ENCODE peak calls at places on chromosome 16, in eight cellular contexts. Q, G, E, Y, F, H, I and L are unnamed samples.

GRCh38 chr16:20966746-20967145 is 66.2 kb downstream of the LYRM1 start:
- DNase-seq in Q (no peak), G (no peak), E (no peak), Y (no peak), F (no peak), H (no peak), I (no peak), L (no peak)

GRCh38 chr16:53611151-53611802 is 92.4 kb downstream of the RPGRIP1L start:
- DNase-seq in Q (peak), G (no peak), E (no peak), Y (no peak), F (no peak), H (no peak), I (no peak), L (no peak)

GRCh38 chr16:868846-869822 is 68.6 kb upstream of the GNG13 start:
- DNase-seq in Q (no peak), G (no peak), E (peak), Y (no peak), F (no peak), H (no peak), I (no peak), L (no peak)

GRCh38 chr16:85402910-85403692 is 210.0 kb upstream of the GSE1 start:
- DNase-seq in Q (no peak), G (no peak), E (peak), Y (no peak), F (no peak), H (peak), I (peak), L (peak)

GRCh38 chr16:633336-634050 is 2.6 kb downstream of the METTL26 start:
- DNase-seq in Q (no peak), G (no peak), E (peak), Y (no peak), F (no peak), H (no peak), I (no peak), L (no peak)

GRCh38 chr16:87252269-87252970 is 64.8 kb downstream of the C16orf95 start:
- DNase-seq in Q (no peak), G (no peak), E (no peak), Y (no peak), F (no peak), H (no peak), I (no peak), L (peak)

GRCh38 chr16:79316004-79316458 is 284.5 kb downstream of the MAF start:
- DNase-seq in Q (no peak), G (no peak), E (no peak), Y (no peak), F (no peak), H (no peak), I (no peak), L (no peak)

GRCh38 chr16:88988980-88989791 is 12.2 kb upstream of the CBFA2T3 start:
- DNase-seq in Q (peak), G (no peak), E (peak), Y (no peak), F (no peak), H (no peak), I (no peak), L (no peak)

GRCh38 chr16:4944333-4945281 is 7.7 kb upstream of the PPL start:
- DNase-seq in Q (peak), G (peak), E (peak), Y (peak), F (peak), H (peak), I (peak), L (peak)

GRCh38 chr16:48392407-48392806 is 7.2 kb upstream of the SIAH1 start:
- DNase-seq in Q (no peak), G (no peak), E (no peak), Y (no peak), F (no peak), H (no peak), I (no peak), L (no peak)

GRCh38 chr16:3454093-3454492 is 10.6 kb downstream of the NAA60 start:
- DNase-seq in Q (no peak), G (no peak), E (no peak), Y (no peak), F (no peak), H (no peak), I (no peak), L (no peak)

GRCh38 chr16:29729116-29729521 is 16.7 kb downstream of the C16orf54 start:
- DNase-seq in Q (peak), G (peak), E (no peak), Y (peak), F (no peak), H (peak), I (peak), L (no peak)

GRCh38 chr16:57834936-57835335 is 32.6 kb upstream of the KIFC3 start:
- DNase-seq in Q (no peak), G (no peak), E (no peak), Y (no peak), F (no peak), H (peak), I (no peak), L (no peak)

GRCh38 chr16:67039260-67040020 is 10.5 kb downstream of the CBFB start:
- DNase-seq in Q (no peak), G (no peak), E (no peak), Y (no peak), F (no peak), H (peak), I (no peak), L (no peak)

GRCh38 chr16:89917773-89918452 is 749 bp upstream of the MC1R start:
- DNase-seq in Q (peak), G (peak), E (peak), Y (peak), F (peak), H (peak), I (peak), L (peak)

GRCh38 chr16:89346869-89347268 is 129.4 kb downstream of the ZNF778 start:
- DNase-seq in Q (no peak), G (no peak), E (peak), Y (no peak), F (no peak), H (no peak), I (no peak), L (no peak)

GRCh38 chr16:72434159-72434558 is 262.2 kb upstream of the PMFBP1 start:
- DNase-seq in Q (no peak), G (peak), E (no peak), Y (peak), F (peak), H (peak), I (peak), L (no peak)

GRCh38 chr16:57013268-57013667 is 23.9 kb downstream of the NLRC5 start:
- DNase-seq in Q (no peak), G (no peak), E (no peak), Y (no peak), F (no peak), H (no peak), I (no peak), L (no peak)

GRCh38 chr16:3235856-3236669 is 1.1 kb upstream of the ZNF200 start:
- DNase-seq in Q (no peak), G (no peak), E (peak), Y (peak), F (peak), H (no peak), I (no peak), L (peak)

GRCh38 chr16:16150117-16150877 is 73.0 kb downstream of the ABCC6 start:
- DNase-seq in Q (peak), G (no peak), E (peak), Y (no peak), F (no peak), H (peak), I (no peak), L (no peak)

GRCh38 chr16:47644166-47644565 is 183.0 kb downstream of the PHKB start:
- DNase-seq in Q (no peak), G (no peak), E (peak), Y (no peak), F (no peak), H (peak), I (peak), L (no peak)

GRCh38 chr16:69329369-69330285 is 761 bp downstream of the PDF start:
- DNase-seq in Q (no peak), G (no peak), E (peak), Y (no peak), F (no peak), H (peak), I (no peak), L (peak)

GRCh38 chr16:4351880-4352279 is 759 bp upstream of the PAM16 start:
- DNase-seq in Q (no peak), G (no peak), E (no peak), Y (no peak), F (no peak), H (no peak), I (no peak), L (no peak)

GRCh38 chr16:68283840-68284595 is 19.7 kb downstream of the SLC7A6 start:
- DNase-seq in Q (no peak), G (no peak), E (peak), Y (no peak), F (no peak), H (peak), I (no peak), L (no peak)

GRCh38 chr16:48687421-48688038 is 77.5 kb upstream of the N4BP1 start:
- DNase-seq in Q (peak), G (peak), E (peak), Y (peak), F (peak), H (peak), I (peak), L (no peak)

GRCh38 chr16:90031931-90032663 is 12.8 kb upstream of the DBNDD1 start:
- DNase-seq in Q (no peak), G (no peak), E (no peak), Y (no peak), F (no peak), H (peak), I (no peak), L (no peak)

GRCh38 chr16:85662976-85663830 is 25.6 kb downstream of the GINS2 start:
- DNase-seq in Q (no peak), G (no peak), E (no peak), Y (no peak), F (no peak), H (no peak), I (no peak), L (no peak)

GRCh38 chr16:77782694-77783093 is 5.7 kb upstream of the VAT1L start:
- DNase-seq in Q (no peak), G (peak), E (no peak), Y (no peak), F (no peak), H (peak), I (peak), L (no peak)

GRCh38 chr16:27816561-27816960 is 247.0 kb downstream of the GSG1L start:
- DNase-seq in Q (no peak), G (no peak), E (no peak), Y (no peak), F (no peak), H (no peak), I (no peak), L (no peak)

GRCh38 chr16:27460663-27461482 is 58.9 kb downstream of the IL21R start:
- DNase-seq in Q (no peak), G (no peak), E (no peak), Y (no peak), F (no peak), H (no peak), I (no peak), L (no peak)

GRCh38 chr16:89155851-89156739 is 15.5 kb upstream of the CDH15 start:
- DNase-seq in Q (no peak), G (no peak), E (peak), Y (no peak), F (no peak), H (no peak), I (no peak), L (no peak)

GRCh38 chr16:88315543-88316105 is 67.1 kb upstream of the ZNF469 start:
- DNase-seq in Q (no peak), G (peak), E (peak), Y (peak), F (no peak), H (peak), I (no peak), L (no peak)

GRCh38 chr16:7209598-7209997 is 123.0 kb upstream of the RBFOX1 start:
- DNase-seq in Q (no peak), G (no peak), E (no peak), Y (peak), F (no peak), H (no peak), I (no peak), L (no peak)

GRCh38 chr16:58110590-58111330 is 18.4 kb downstream of the CFAP20 start:
- DNase-seq in Q (no peak), G (no peak), E (no peak), Y (no peak), F (no peak), H (no peak), I (peak), L (no peak)

GRCh38 chr16:73015612-73016487 is 32.1 kb downstream of the ZFHX3 start:
- DNase-seq in Q (no peak), G (peak), E (no peak), Y (peak), F (peak), H (no peak), I (peak), L (peak)

GRCh38 chr16:66020061-66020460 is 346.4 kb upstream of the CDH5 start:
- DNase-seq in Q (no peak), G (no peak), E (no peak), Y (no peak), F (no peak), H (no peak), I (no peak), L (no peak)